ENCODE peak calls at places on chromosomes 5 and 9, in five cellular contexts. Z, C, P, N and I are unnamed samples.

GRCh38 chr5:154818459-154819116 is 31.8 kb downstream of the FAXDC2 start:
- DNase-seq in Z (no peak), P (no peak), N (no peak), C (no peak), I (no peak)

GRCh38 chr5:57174128-57174849 is 430 bp downstream of the GPBP1 start:
- DNase-seq in Z (no peak), C (peak), N (no peak), P (peak), I (no peak)

GRCh38 chr9:83714316-83714715 is 6.6 kb upstream of the UBQLN1 start:
- DNase-seq in P (no peak), C (no peak), Z (no peak), N (no peak), I (no peak)

GRCh38 chr5:91219803-91220371 is 163.2 kb downstream of the ARRDC3 start:
- DNase-seq in C (peak), P (peak), N (no peak), Z (no peak), I (no peak)

GRCh38 chr5:170920196-170920595 is 58.4 kb downstream of the RANBP17 start:
- DNase-seq in N (no peak), C (no peak), Z (no peak), P (no peak), I (no peak)

GRCh38 chr5:124102491-124102890 is 590.5 kb downstream of the CSNK1G3 start:
- DNase-seq in N (no peak), P (no peak), Z (no peak), C (no peak), I (no peak)

GRCh38 chr5:79590395-79590999 is 21.7 kb upstream of the TENT2 start:
- DNase-seq in C (no peak), N (no peak), P (no peak), Z (no peak), I (no peak)

GRCh38 chr5:54024466-54024865 is 285.9 kb downstream of the ARL15 start:
- DNase-seq in N (no peak), C (no peak), P (no peak), Z (no peak), I (no peak)

GRCh38 chr9:93663877-93664548 is 87.6 kb downstream of the PHF2 start:
- DNase-seq in Z (no peak), P (no peak), C (no peak), N (no peak), I (no peak)

GRCh38 chr5:137370511-137371071 is 128.5 kb downstream of the SPOCK1 start:
- DNase-seq in C (no peak), N (no peak), Z (no peak), P (no peak), I (no peak)

GRCh38 chr5:96783326-96783725 is 24.4 kb downstream of the ERAP1 start:
- DNase-seq in P (no peak), Z (no peak), N (no peak), C (no peak), I (no peak)

GRCh38 chr9:123960366-123960765 is 30.4 kb upstream of the DENND1A start:
- DNase-seq in N (no peak), Z (no peak), P (no peak), C (no peak), I (no peak)

GRCh38 chr9:121857941-121858340 is 206.5 kb downstream of the DAB2IP start:
- DNase-seq in N (no peak), C (no peak), Z (no peak), P (no peak), I (no peak)

GRCh38 chr9:130627896-130628792 is 36.2 kb upstream of the PRDM12 start:
- DNase-seq in C (no peak), P (no peak), N (no peak), Z (no peak), I (no peak)

GRCh38 chr5:95726811-95727763 is 4.0 kb upstream of the RHOBTB3 start:
- DNase-seq in N (no peak), P (no peak), Z (no peak), C (no peak), I (no peak)

GRCh38 chr9:94907246-94907936 is 180.9 kb downstream of the AOPEP start:
- DNase-seq in N (no peak), Z (no peak), P (no peak), C (no peak), I (no peak)

GRCh38 chr9:83701769-83702168 is 6.0 kb downstream of the UBQLN1 start:
- DNase-seq in Z (no peak), P (no peak), C (peak), N (no peak), I (no peak)

GRCh38 chr9:70291446-70291845 is 32.7 kb downstream of the SMC5 start:
- DNase-seq in P (no peak), C (no peak), N (no peak), Z (no peak), I (no peak)

GRCh38 chr9:2788948-2789347 is 54.9 kb downstream of the PUM3 start:
- DNase-seq in Z (no peak), N (no peak), C (no peak), P (no peak), I (no peak)

GRCh38 chr9:31808770-31809169 is 575.7 kb upstream of the ACO1 start:
- DNase-seq in Z (no peak), C (no peak), N (no peak), P (no peak), I (no peak)

GRCh38 chr9:80204054-80204453 is 632.3 kb downstream of the TLE4 start:
- DNase-seq in N (no peak), Z (no peak), P (no peak), C (no peak), I (no peak)

GRCh38 chr9:85610074-85610855 is 131.5 kb downstream of the AGTPBP1 start:
- DNase-seq in C (peak), N (peak), P (peak), Z (no peak), I (peak)

GRCh38 chr5:170573119-170573518 is 69.3 kb downstream of the KCNIP1 start:
- DNase-seq in N (no peak), C (no peak), P (no peak), Z (no peak), I (no peak)

GRCh38 chr5:119651496-119651895 is 22.1 kb downstream of the FAM170A start:
- DNase-seq in P (no peak), Z (no peak), C (no peak), N (no peak), I (no peak)

GRCh38 chr9:134306583-134307222 is 19.6 kb upstream of the RXRA start:
- DNase-seq in P (no peak), C (no peak), Z (no peak), N (peak), I (no peak)

GRCh38 chr5:14447958-14448881 is 133.4 kb upstream of the OTULINL start:
- DNase-seq in N (peak), Z (no peak), P (no peak), C (peak), I (no peak)

GRCh38 chr5:30368064-30368463 is 825.4 kb upstream of the CDH6 start:
- DNase-seq in C (no peak), Z (no peak), N (no peak), P (no peak), I (no peak)

GRCh38 chr5:95734156-95734555 is 3.0 kb downstream of the RHOBTB3 start:
- DNase-seq in N (no peak), C (no peak), P (no peak), Z (no peak), I (no peak)

GRCh38 chr5:123601610-123602009 is 89.6 kb downstream of the CSNK1G3 start:
- DNase-seq in Z (no peak), N (no peak), P (no peak), C (no peak), I (no peak)

GRCh38 chr5:88109806-88110205 is 158.8 kb downstream of the TMEM161B start:
- DNase-seq in C (no peak), P (no peak), Z (no peak), N (no peak), I (no peak)

GRCh38 chr5:124596595-124597388 is 149.6 kb downstream of the ZNF608 start:
- DNase-seq in Z (no peak), P (peak), N (no peak), C (peak), I (no peak)

GRCh38 chr5:110362252-110362651 is 364.2 kb downstream of the TMEM232 start:
- DNase-seq in Z (no peak), P (no peak), N (no peak), C (no peak), I (no peak)

GRCh38 chr5:14146725-14147124 is 3.6 kb downstream of the TRIO start:
- DNase-seq in P (no peak), N (no peak), Z (no peak), C (no peak), I (no peak)

GRCh38 chr9:109251776-109252106 is 69.1 kb downstream of the EPB41L4B start:
- DNase-seq in P (no peak), C (no peak), N (no peak), Z (no peak), I (no peak)

GRCh38 chr9:34443976-34444375 is 14.4 kb downstream of the FAM219A start:
- DNase-seq in C (no peak), P (no peak), N (no peak), Z (no peak), I (no peak)

GRCh38 chr5:4868140-4868735 is 271.9 kb upstream of the ADAMTS16 start:
- DNase-seq in P (peak), C (peak), N (peak), Z (peak), I (no peak)

GRCh38 chr5:55847837-55848236 is 3.3 kb upstream of the IL31RA start:
- DNase-seq in C (no peak), P (no peak), N (no peak), Z (no peak), I (no peak)

GRCh38 chr5:94524841-94525697 is 93.3 kb downstream of the KIAA0825 start:
- DNase-seq in C (peak), Z (no peak), N (peak), P (peak), I (no peak)

GRCh38 chr5:63127054-63127453 is 548.4 kb downstream of the LRRC70 start:
- DNase-seq in P (no peak), Z (no peak), C (peak), N (no peak), I (no peak)